ENCODE peak calls at places on chromosome 16, in nine cellular contexts. One of them, this sample, is unnamed.

GRCh38 chr16:69113216-69113615 is 7.8 kb downstream of the HAS3 start:
- DNase-seq in cardiac fibroblast: no peak
- DNase-seq in endothelial cell: no peak
- DNase-seq in WERI-Rb-1: no peak
- DNase-seq in AG04450: no peak
- DNase-seq in neural crest cell: no peak
- DNase-seq in foreskin keratinocyte: no peak
- DNase-seq in heart right ventricle: no peak
- DNase-seq in MM.1S: no peak
- DNase-seq in this sample: no peak

GRCh38 chr16:85570213-85570734 is 42.8 kb upstream of the GSE1 start:
- DNase-seq in cardiac fibroblast: no peak
- DNase-seq in endothelial cell: no peak
- DNase-seq in WERI-Rb-1: no peak
- DNase-seq in AG04450: no peak
- DNase-seq in neural crest cell: no peak
- DNase-seq in foreskin keratinocyte: no peak
- DNase-seq in heart right ventricle: no peak
- DNase-seq in MM.1S: peak; percentile 72
- DNase-seq in this sample: peak; percentile 56

GRCh38 chr16:84593825-84594724 is 23.8 kb downstream of the COTL1 start:
- DNase-seq in cardiac fibroblast: no peak
- DNase-seq in endothelial cell: no peak
- DNase-seq in WERI-Rb-1: no peak
- DNase-seq in AG04450: no peak
- DNase-seq in neural crest cell: no peak
- DNase-seq in foreskin keratinocyte: no peak
- DNase-seq in heart right ventricle: no peak
- DNase-seq in MM.1S: peak; percentile 37
- DNase-seq in this sample: peak; percentile 86

GRCh38 chr16:11155284-11155806 is 100.7 kb downstream of the SOCS1 start:
- DNase-seq in cardiac fibroblast: peak; percentile 82
- DNase-seq in endothelial cell: no peak
- DNase-seq in WERI-Rb-1: no peak
- DNase-seq in AG04450: peak; percentile 63
- DNase-seq in neural crest cell: no peak
- DNase-seq in foreskin keratinocyte: peak; percentile 22
- DNase-seq in heart right ventricle: no peak
- DNase-seq in MM.1S: no peak
- DNase-seq in this sample: no peak

GRCh38 chr16:58492066-58492465 is 7.9 kb upstream of the NDRG4 start:
- DNase-seq in cardiac fibroblast: no peak
- DNase-seq in endothelial cell: no peak
- DNase-seq in WERI-Rb-1: no peak
- DNase-seq in AG04450: no peak
- DNase-seq in neural crest cell: no peak
- DNase-seq in foreskin keratinocyte: no peak
- DNase-seq in heart right ventricle: no peak
- DNase-seq in MM.1S: no peak
- DNase-seq in this sample: no peak

GRCh38 chr16:83743241-83743640 is 64.5 kb upstream of the HSBP1 start:
- DNase-seq in cardiac fibroblast: no peak
- DNase-seq in endothelial cell: no peak
- DNase-seq in WERI-Rb-1: no peak
- DNase-seq in AG04450: no peak
- DNase-seq in neural crest cell: no peak
- DNase-seq in foreskin keratinocyte: no peak
- DNase-seq in heart right ventricle: no peak
- DNase-seq in MM.1S: no peak
- DNase-seq in this sample: no peak

GRCh38 chr16:56549744-56550385 is 15.0 kb upstream of the MT4 start:
- DNase-seq in cardiac fibroblast: peak; percentile 37
- DNase-seq in endothelial cell: no peak
- DNase-seq in WERI-Rb-1: no peak
- DNase-seq in AG04450: no peak
- DNase-seq in neural crest cell: no peak
- DNase-seq in foreskin keratinocyte: peak; percentile 73
- DNase-seq in heart right ventricle: no peak
- DNase-seq in MM.1S: no peak
- DNase-seq in this sample: no peak

GRCh38 chr16:84690088-84690819 is 9.5 kb upstream of the USP10 start:
- DNase-seq in cardiac fibroblast: no peak
- DNase-seq in endothelial cell: no peak
- DNase-seq in WERI-Rb-1: no peak
- DNase-seq in AG04450: no peak
- DNase-seq in neural crest cell: no peak
- DNase-seq in foreskin keratinocyte: no peak
- DNase-seq in heart right ventricle: no peak
- DNase-seq in MM.1S: no peak
- DNase-seq in this sample: no peak

DNA sequence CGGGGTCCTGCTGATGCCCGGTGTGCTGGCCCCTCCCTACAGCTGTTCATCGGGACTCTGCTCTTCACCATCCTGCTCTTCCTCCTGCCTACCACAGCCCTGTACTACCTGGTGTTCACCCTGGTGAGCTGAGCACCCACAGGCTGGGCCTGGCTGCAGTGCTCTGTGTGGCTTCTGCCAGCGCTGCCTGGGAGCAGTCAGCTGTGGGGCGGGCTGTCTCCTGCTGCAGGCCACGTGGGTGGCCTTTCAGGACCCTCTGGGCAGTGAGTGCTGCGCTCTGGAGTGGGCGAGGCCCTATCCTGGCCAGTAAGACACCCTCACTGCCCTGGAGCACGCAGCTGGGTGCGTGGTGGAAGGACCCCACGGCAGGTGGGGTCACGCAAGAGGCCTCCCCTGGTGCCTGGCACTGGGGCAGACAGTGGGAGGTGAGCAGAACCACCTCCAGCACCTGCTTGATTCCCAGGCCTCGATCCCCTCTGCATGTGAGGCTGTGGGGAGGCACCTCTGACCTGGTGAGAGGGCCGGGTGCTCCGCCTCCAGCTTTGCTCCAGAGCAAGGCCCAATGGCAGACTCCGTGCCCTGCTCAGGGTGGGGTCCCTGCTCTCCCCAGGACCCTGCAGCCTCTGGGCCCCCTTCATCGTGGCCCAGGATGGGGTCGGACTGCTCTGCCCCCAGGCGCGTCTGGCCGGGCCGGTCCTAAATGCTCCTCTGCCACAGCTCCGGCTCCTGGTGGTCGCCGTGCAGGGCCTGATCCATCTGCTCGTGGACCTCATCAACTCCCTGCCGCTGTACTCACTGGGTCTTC is 9.5 kb upstream of the RAB40C start:
- DNase-seq in cardiac fibroblast: no peak
- DNase-seq in endothelial cell: no peak
- DNase-seq in WERI-Rb-1: no peak
- DNase-seq in AG04450: no peak
- DNase-seq in neural crest cell: no peak
- DNase-seq in foreskin keratinocyte: no peak
- DNase-seq in heart right ventricle: no peak
- DNase-seq in MM.1S: no peak
- DNase-seq in this sample: no peak
- TF ChIP-seq CTCF in cardiac fibroblast: no peak
- TF ChIP-seq CTCF in endothelial cell: no peak
- TF ChIP-seq CTCF in WERI-Rb-1: no peak
- TF ChIP-seq CTCF in AG04450: no peak
- TF ChIP-seq CTCF in neural crest cell: no peak
- TF ChIP-seq CTCF in foreskin keratinocyte: no peak
- TF ChIP-seq CTCF in heart right ventricle: no peak
- TF ChIP-seq CTCF in MM.1S: no peak
- TF ChIP-seq CTCF in this sample: no peak

GRCh38 chr16:28553776-28554633 is at the start of gene SGF29:
- DNase-seq in cardiac fibroblast: peak; percentile 96
- DNase-seq in endothelial cell: peak; percentile 87
- DNase-seq in WERI-Rb-1: peak; percentile 89
- DNase-seq in AG04450: peak; percentile 86
- DNase-seq in neural crest cell: peak; percentile 80
- DNase-seq in foreskin keratinocyte: peak; percentile 90
- DNase-seq in heart right ventricle: peak; percentile 95
- DNase-seq in MM.1S: peak; percentile 93
- DNase-seq in this sample: peak; percentile 96
- TF ChIP-seq CTCF in cardiac fibroblast: peak; percentile 8
- TF ChIP-seq CTCF in endothelial cell: no peak
- TF ChIP-seq CTCF in WERI-Rb-1: peak; percentile 35
- TF ChIP-seq CTCF in AG04450: peak; percentile 27
- TF ChIP-seq CTCF in neural crest cell: no peak
- TF ChIP-seq CTCF in foreskin keratinocyte: peak; percentile 61
- TF ChIP-seq CTCF in heart right ventricle: peak; percentile 26
- TF ChIP-seq CTCF in MM.1S: peak; percentile 29
- TF ChIP-seq CTCF in this sample: peak; percentile 31

DNA sequence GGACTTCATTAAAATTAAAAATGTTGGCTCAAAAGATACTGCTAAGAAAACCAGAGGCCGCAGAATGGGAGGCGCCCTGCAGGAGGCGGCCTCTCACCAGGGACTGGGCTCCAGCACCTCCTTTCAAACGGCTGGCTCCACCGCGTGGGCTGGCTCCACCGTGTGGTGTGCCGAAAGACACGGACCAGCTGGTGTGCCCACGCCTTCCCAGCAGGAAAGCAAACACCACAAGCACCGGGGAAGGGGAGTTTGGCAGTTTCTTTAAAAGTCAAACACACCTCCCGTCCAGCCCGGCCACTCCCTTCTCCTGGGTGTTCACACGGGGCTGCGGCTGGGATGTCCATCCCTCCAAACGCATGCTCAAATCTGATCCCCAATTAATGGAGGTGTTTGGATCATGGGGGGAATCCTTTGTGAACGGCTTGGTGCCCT is 13.9 kb downstream of the HAGH start:
- DNase-seq in cardiac fibroblast: peak; percentile 72
- DNase-seq in endothelial cell: peak; percentile 52
- DNase-seq in WERI-Rb-1: peak; percentile 71
- DNase-seq in AG04450: peak; percentile 74
- DNase-seq in neural crest cell: peak; percentile 32
- DNase-seq in foreskin keratinocyte: no peak
- DNase-seq in heart right ventricle: peak; percentile 62
- DNase-seq in MM.1S: no peak
- DNase-seq in this sample: no peak
- TF ChIP-seq CTCF in cardiac fibroblast: peak; percentile 57
- TF ChIP-seq CTCF in endothelial cell: peak; percentile 35
- TF ChIP-seq CTCF in WERI-Rb-1: peak; percentile 78
- TF ChIP-seq CTCF in AG04450: peak; percentile 68
- TF ChIP-seq CTCF in neural crest cell: peak; percentile 51
- TF ChIP-seq CTCF in foreskin keratinocyte: peak; percentile 88
- TF ChIP-seq CTCF in heart right ventricle: peak; percentile 26
- TF ChIP-seq CTCF in MM.1S: no peak
- TF ChIP-seq CTCF in this sample: peak; percentile 42

GRCh38 chr16:16183562-16183961 is 39.7 kb downstream of the ABCC6 start:
- DNase-seq in cardiac fibroblast: no peak
- DNase-seq in endothelial cell: no peak
- DNase-seq in WERI-Rb-1: no peak
- DNase-seq in AG04450: no peak
- DNase-seq in neural crest cell: peak; percentile 18
- DNase-seq in foreskin keratinocyte: no peak
- DNase-seq in heart right ventricle: no peak
- DNase-seq in MM.1S: no peak
- DNase-seq in this sample: no peak
- TF ChIP-seq CTCF in cardiac fibroblast: peak; percentile 17
- TF ChIP-seq CTCF in endothelial cell: peak; percentile 18
- TF ChIP-seq CTCF in WERI-Rb-1: peak; percentile 52
- TF ChIP-seq CTCF in AG04450: peak; percentile 11
- TF ChIP-seq CTCF in neural crest cell: peak; percentile 17
- TF ChIP-seq CTCF in foreskin keratinocyte: peak; percentile 22
- TF ChIP-seq CTCF in heart right ventricle: no peak
- TF ChIP-seq CTCF in MM.1S: peak; percentile 36
- TF ChIP-seq CTCF in this sample: no peak

GRCh38 chr16:87056083-87056482 is 261.1 kb downstream of the C16orf95 start:
- DNase-seq in cardiac fibroblast: peak; percentile 67
- DNase-seq in endothelial cell: no peak
- DNase-seq in WERI-Rb-1: no peak
- DNase-seq in AG04450: no peak
- DNase-seq in neural crest cell: no peak
- DNase-seq in foreskin keratinocyte: no peak
- DNase-seq in heart right ventricle: no peak
- DNase-seq in MM.1S: no peak
- DNase-seq in this sample: no peak
- TF ChIP-seq CTCF in cardiac fibroblast: peak; percentile 44
- TF ChIP-seq CTCF in endothelial cell: no peak
- TF ChIP-seq CTCF in WERI-Rb-1: no peak
- TF ChIP-seq CTCF in AG04450: peak; percentile 47
- TF ChIP-seq CTCF in neural crest cell: no peak
- TF ChIP-seq CTCF in foreskin keratinocyte: no peak
- TF ChIP-seq CTCF in heart right ventricle: no peak
- TF ChIP-seq CTCF in MM.1S: no peak
- TF ChIP-seq CTCF in this sample: no peak

GRCh38 chr16:87662254-87663204 is 60.2 kb downstream of the JPH3 start:
- DNase-seq in cardiac fibroblast: no peak
- DNase-seq in endothelial cell: no peak
- DNase-seq in WERI-Rb-1: no peak
- DNase-seq in AG04450: no peak
- DNase-seq in neural crest cell: no peak
- DNase-seq in foreskin keratinocyte: no peak
- DNase-seq in heart right ventricle: no peak
- DNase-seq in MM.1S: no peak
- DNase-seq in this sample: no peak
- TF ChIP-seq CTCF in cardiac fibroblast: no peak
- TF ChIP-seq CTCF in endothelial cell: no peak
- TF ChIP-seq CTCF in WERI-Rb-1: peak; percentile 5
- TF ChIP-seq CTCF in AG04450: no peak
- TF ChIP-seq CTCF in neural crest cell: peak; percentile 14
- TF ChIP-seq CTCF in foreskin keratinocyte: no peak
- TF ChIP-seq CTCF in heart right ventricle: no peak
- TF ChIP-seq CTCF in MM.1S: no peak
- TF ChIP-seq CTCF in this sample: no peak

GRCh38 chr16:73047536-73048291 is at the start of gene ZFHX3:
- DNase-seq in cardiac fibroblast: peak; percentile 66
- DNase-seq in endothelial cell: no peak
- DNase-seq in WERI-Rb-1: peak; percentile 71
- DNase-seq in AG04450: no peak
- DNase-seq in neural crest cell: peak; percentile 57
- DNase-seq in foreskin keratinocyte: peak; percentile 81
- DNase-seq in heart right ventricle: peak; percentile 68
- DNase-seq in MM.1S: peak; percentile 56
- DNase-seq in this sample: peak; percentile 70
- TF ChIP-seq CTCF in cardiac fibroblast: no peak
- TF ChIP-seq CTCF in endothelial cell: no peak
- TF ChIP-seq CTCF in WERI-Rb-1: no peak
- TF ChIP-seq CTCF in AG04450: no peak
- TF ChIP-seq CTCF in neural crest cell: no peak
- TF ChIP-seq CTCF in foreskin keratinocyte: peak; percentile 51
- TF ChIP-seq CTCF in heart right ventricle: no peak
- TF ChIP-seq CTCF in MM.1S: no peak
- TF ChIP-seq CTCF in this sample: peak; percentile 45